ENCODE peak calls at places on chromosomes 11 and 22, in five cellular contexts. M, A, L, D and H are unnamed samples.

GRCh38 chr11:76206327-76207081 is at the start of gene WNT11:
- DNase-seq in A (no peak), L (peak; percentile 71), M (peak; percentile 87), D (peak; percentile 52), H (peak; percentile 55)

GRCh38 chr22:49517211-49517610 is 310.5 kb downstream of the BRD1 start:
- DNase-seq in D (no peak), M (no peak), L (no peak), A (no peak), H (no peak)

GRCh38 chr22:25403752-25404471 is 160.6 kb upstream of the GRK3 start:
- DNase-seq in L (no peak), D (no peak), M (no peak), A (no peak), H (no peak)

GRCh38 chr11:79273781-79274180 is 167.0 kb downstream of the TENM4 start:
- DNase-seq in A (no peak), D (no peak), M (no peak), L (no peak), H (no peak)

GRCh38 chr11:22780914-22781593 is 48.5 kb downstream of the SVIP start:
- DNase-seq in A (no peak), D (no peak), M (no peak), L (no peak), H (no peak)

GRCh38 chr11:69499946-69500284 is 18.5 kb downstream of the LINC01488 start:
- DNase-seq in D (no peak), M (peak; percentile 48), A (no peak), L (no peak), H (no peak)

GRCh38 chr11:125179346-125179745 is 14.8 kb downstream of the PKNOX2 start:
- DNase-seq in D (no peak), L (no peak), A (no peak), M (peak; percentile 4), H (no peak)

GRCh38 chr11:128389461-128389976 is 197.8 kb downstream of the ETS1 start:
- DNase-seq in L (no peak), D (no peak), M (no peak), A (no peak), H (no peak)

GRCh38 chr22:33188316-33188715 is 130.1 kb upstream of the SYN3 start:
- DNase-seq in M (no peak), D (no peak), L (no peak), A (no peak), H (no peak)

GRCh38 chr22:43777204-43777671 is 34.9 kb downstream of the EFCAB6 start:
- DNase-seq in L (no peak), D (no peak), M (no peak), A (peak; percentile 47), H (peak; percentile 23)

GRCh38 chr11:65316311-65316978 is 1.8 kb downstream of the CDC42EP2 start:
- DNase-seq in A (no peak), D (no peak), L (no peak), M (no peak), H (peak; percentile 74)

GRCh38 chr11:127017482-127017881 is 16.9 kb upstream of the KIRREL3 start:
- DNase-seq in M (no peak), D (no peak), L (no peak), A (no peak), H (no peak)

GRCh38 chr22:37544955-37545702 is 15.2 kb upstream of the CDC42EP1 start:
- DNase-seq in A (peak; percentile 82), M (peak; percentile 87), L (peak; percentile 90), D (no peak), H (peak; percentile 78)

GRCh38 chr11:133901316-133901715 is 55.5 kb downstream of the IGSF9B start:
- DNase-seq in M (peak; percentile 9), D (no peak), L (no peak), A (peak; percentile 9), H (no peak)

GRCh38 chr22:30705710-30706651 is 11.3 kb downstream of the OSBP2 start:
- DNase-seq in M (no peak), L (no peak), A (no peak), D (no peak), H (no peak)

GRCh38 chr11:1402355-1402754 is 12.6 kb downstream of the BRSK2 start:
- DNase-seq in M (no peak), L (no peak), A (no peak), D (no peak), H (no peak)

GRCh38 chr11:131696584-131697120 is 326.2 kb downstream of the NTM start:
- DNase-seq in A (no peak), M (no peak), D (no peak), L (no peak), H (no peak)

GRCh38 chr11:14458377-14458776 is 41.2 kb downstream of the COPB1 start:
- DNase-seq in M (no peak), D (no peak), L (no peak), A (no peak), H (no peak)

GRCh38 chr11:78101073-78101472 is 21.4 kb upstream of the NDUFC2 start:
- DNase-seq in L (no peak), M (no peak), D (no peak), A (no peak), H (no peak)

GRCh38 chr11:105389952-105390351 is 219.9 kb upstream of the GRIA4 start:
- DNase-seq in L (no peak), M (no peak), D (no peak), A (no peak), H (no peak)

GRCh38 chr22:48894064-48894671 is 933.5 kb downstream of the BRD1 start:
- DNase-seq in L (peak; percentile 21), M (no peak), D (no peak), A (no peak), H (no peak)

GRCh38 chr11:76885390-76886097 is 24.8 kb downstream of the ACER3 start:
- DNase-seq in D (no peak), L (no peak), A (no peak), M (no peak), H (no peak)

GRCh38 chr22:46350111-46350510 is 14.6 kb downstream of the TRMU start:
- DNase-seq in M (no peak), D (no peak), L (no peak), A (no peak), H (no peak)

GRCh38 chr11:116707250-116707649 is 65.5 kb downstream of the BUD13 start:
- DNase-seq in D (no peak), M (peak; percentile 83), L (peak; percentile 58), A (no peak), H (no peak)

GRCh38 chr22:46800102-46800857 is 37.8 kb downstream of the TBC1D22A start:
- DNase-seq in M (peak; percentile 33), A (peak; percentile 11), D (no peak), L (no peak), H (no peak)

GRCh38 chr22:27554106-27554814 is 247.3 kb downstream of the MN1 start:
- DNase-seq in L (peak; percentile 30), D (no peak), M (no peak), A (no peak), H (peak; percentile 44)

GRCh38 chr11:66288138-66288865 is 641 bp downstream of the YIF1A start:
- DNase-seq in M (peak; percentile 83), A (no peak), D (no peak), L (no peak), H (no peak)

GRCh38 chr22:20207277-20208025 is 56.6 kb upstream of the CCDC188 start:
- DNase-seq in M (no peak), L (no peak), D (no peak), A (no peak), H (no peak)

GRCh38 chr22:20210473-20211059 is 57.6 kb downstream of the RTN4R start:
- DNase-seq in D (no peak), M (no peak), A (no peak), L (no peak), H (no peak)

GRCh38 chr22:20206709-20207215 is 55.9 kb upstream of the CCDC188 start:
- DNase-seq in L (peak; percentile 58), M (peak; percentile 76), D (no peak), A (no peak), H (no peak)

GRCh38 chr22:20209761-20210250 is 58.3 kb downstream of the RTN4R start:
- DNase-seq in D (no peak), A (no peak), L (no peak), M (no peak), H (no peak)

GRCh38 chr22:20208713-20209310 is 58.0 kb upstream of the CCDC188 start:
- DNase-seq in D (no peak), L (no peak), A (no peak), M (no peak), H (no peak)
- H3K4me1 ChIP-seq in D (no peaks in the 10 kb centered on the region), L (peaks cover 52% of the 10 kb centered on the region), A (peaks cover 11% of the 10 kb centered on the region), M (peaks cover 6% of the 10 kb centered on the region), H (peaks cover 29% of the 10 kb centered on the region)

GRCh38 chr11:62612366-62613274 is at the start of the genes EML3 and ROM1:
- DNase-seq in L (peak; percentile 86), A (peak; percentile 88), M (peak; percentile 89), D (peak; percentile 76), H (peak; percentile 95)
- TF ChIP-seq POLR2A in L (no peak), A (no peak), M (peak; percentile 12), D (peak; percentile 7), H (peak; percentile 32)

GRCh38 chr11:61752117-61752924 is at the start of gene MYRF:
- DNase-seq in M (peak; percentile 88), D (peak; percentile 19), A (no peak), L (peak; percentile 81), H (no peak)
- H3K4me1 ChIP-seq in M (no peaks in the 10 kb centered on the region), D (no peaks in the 10 kb centered on the region), A (no peaks in the 10 kb centered on the region), L (peaks cover 27% of the 10 kb centered on the region), H (peaks cover 3% of the 10 kb centered on the region)

DNA sequence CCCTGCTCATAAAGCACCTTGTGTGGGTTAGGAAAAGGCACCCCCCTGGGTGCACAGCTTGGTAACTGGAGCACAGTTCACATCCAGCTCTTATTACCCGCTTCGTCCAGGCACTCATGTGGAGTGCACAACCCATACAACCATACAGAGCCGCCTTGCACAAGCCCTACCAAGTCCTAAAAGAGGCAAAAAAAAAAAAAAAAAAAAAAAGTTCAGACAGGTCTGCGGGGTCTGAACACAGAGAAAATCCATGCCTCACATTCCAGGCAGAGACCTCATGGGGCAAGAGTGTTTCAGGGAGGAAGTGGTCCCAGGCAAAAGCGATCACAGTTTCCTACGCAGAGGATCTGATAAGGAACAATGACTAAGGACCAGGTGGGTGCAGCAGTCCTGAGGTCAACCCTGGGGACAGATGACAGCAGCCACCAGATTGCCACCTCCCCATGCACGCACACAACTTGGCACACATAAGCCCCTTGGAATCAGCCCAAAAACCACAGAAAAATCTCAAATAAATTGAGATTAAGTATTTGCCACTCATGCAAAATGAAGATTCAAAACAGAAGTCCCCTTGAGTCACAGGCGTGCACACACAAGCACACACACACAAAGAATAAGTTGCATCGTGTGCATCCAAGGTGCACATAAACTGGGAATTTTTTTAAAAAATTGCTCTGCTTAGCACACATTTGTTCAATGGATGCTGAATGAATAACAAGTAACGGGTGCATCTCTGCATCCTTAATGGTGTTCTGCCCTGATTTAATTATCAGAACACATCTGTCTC is 12.3 kb downstream of the MB start:
- DNase-seq in A (no peak), D (no peak), M (no peak), L (no peak), H (no peak)
- TF ChIP-seq POLR2A in A (no peak), D (no peak), M (no peak), L (no peak), H (no peak)

DNA sequence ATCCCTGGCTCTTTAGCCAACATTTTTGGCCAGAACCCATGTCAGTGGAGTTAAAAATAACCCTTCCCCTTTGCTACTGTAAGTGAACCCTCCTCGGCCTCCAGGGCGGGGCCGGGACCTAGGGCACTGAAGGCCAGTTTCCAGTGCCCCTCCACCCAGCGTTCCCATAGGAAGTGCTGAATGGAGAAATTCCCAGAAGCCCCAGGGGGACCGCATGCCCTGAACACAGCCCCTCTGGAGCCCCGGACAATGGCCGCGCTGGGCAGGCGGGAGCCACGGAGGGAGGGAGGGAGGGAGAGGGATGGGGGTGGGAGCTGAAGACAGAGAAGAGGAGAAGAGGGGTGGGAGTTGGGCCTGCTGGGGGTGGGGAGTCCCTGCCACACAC is 11.1 kb downstream of the PDGFB start:
- DNase-seq in D (no peak), M (no peak), A (no peak), L (no peak), H (no peak)
- H3K4me1 ChIP-seq in D (peaks cover 19% of the 10 kb centered on the region), M (peaks cover 17% of the 10 kb centered on the region), A (peaks cover 4% of the 10 kb centered on the region), L (peaks cover 45% of the 10 kb centered on the region), H (no peaks in the 10 kb centered on the region)